ENCODE peak calls at places on chromosome 10, in eight cellular contexts. I is mesenteric fat pad; P is upper lobe of right lung; D is central memory CD8-positive, alpha-beta T cell; V is SK-MEL-5; U is colonic mucosa; J is Calu3; B is M059J. C is an unnamed sample.

GRCh38 chr10:118629211-118629610 is 33.8 kb upstream of the PRLHR start:
- DNase-seq in I (no peak), P (no peak), D (no peak), V (no peak), U (no peak), J (no peak), B (no peak), C (no peak)

GRCh38 chr10:47175181-47176080 is 124.6 kb upstream of the GDF10 start:
- DNase-seq in I (no peak), P (no peak), D (no peak), V (no peak), U (no peak), J (no peak), B (no peak), C (no peak)

GRCh38 chr10:49518982-49519578 is 19.8 kb downstream of the ERCC6 start:
- DNase-seq in I (no peak), P (no peak), D (no peak), V (peak; percentile 66), U (no peak), J (peak; percentile 43), B (peak; percentile 43), C (no peak)

GRCh38 chr10:84097787-84098353 is 41.4 kb upstream of the GHITM start:
- DNase-seq in I (no peak), P (no peak), D (no peak), V (peak; percentile 39), U (no peak), J (no peak), B (no peak), C (no peak)

GRCh38 chr10:4296165-4296564 is 511.2 kb upstream of the KLF6 start:
- DNase-seq in I (no peak), P (no peak), D (no peak), V (no peak), U (no peak), J (no peak), B (no peak), C (no peak)

GRCh38 chr10:56318816-56319215 is 42.2 kb downstream of the ZWINT start:
- DNase-seq in I (no peak), P (no peak), D (no peak), V (no peak), U (no peak), J (no peak), B (no peak), C (no peak)

GRCh38 chr10:132590094-132590751 is 52.6 kb downstream of the INPP5A start:
- DNase-seq in I (no peak), P (no peak), D (no peak), V (no peak), U (peak; percentile 18), J (no peak), B (no peak), C (no peak)

GRCh38 chr10:21138769-21139324 is 241.7 kb upstream of the NEBL start:
- DNase-seq in I (no peak), P (no peak), D (no peak), V (no peak), U (no peak), J (no peak), B (no peak), C (no peak)

GRCh38 chr10:71156436-71156835 is 55.9 kb upstream of the UNC5B start:
- DNase-seq in I (no peak), P (no peak), D (no peak), V (no peak), U (no peak), J (no peak), B (no peak), C (no peak)

GRCh38 chr10:123636598-123637325 is 29.4 kb upstream of the GPR26 start:
- DNase-seq in I (no peak), P (no peak), D (no peak), V (no peak), U (no peak), J (no peak), B (peak; percentile 42), C (no peak)

GRCh38 chr10:18737841-18738240 is 78.6 kb downstream of the ARL5B start:
- DNase-seq in I (no peak), P (no peak), D (no peak), V (no peak), U (no peak), J (no peak), B (peak; percentile 83), C (no peak)

GRCh38 chr10:132714906-132715790 is 70.8 kb downstream of the NKX6-2 start:
- DNase-seq in I (peak; percentile 86), P (no peak), D (no peak), V (no peak), U (no peak), J (no peak), B (no peak), C (no peak)

GRCh38 chr10:29621161-29621560 is 13.6 kb downstream of the SVIL start:
- DNase-seq in I (no peak), P (no peak), D (no peak), V (no peak), U (no peak), J (no peak), B (no peak), C (no peak)

GRCh38 chr10:122054046-122055025 is 65.4 kb downstream of the TACC2 start:
- DNase-seq in I (no peak), P (peak; percentile 76), D (no peak), V (peak; percentile 70), U (peak; percentile 63), J (peak; percentile 58), B (peak; percentile 32), C (no peak)

GRCh38 chr10:35613107-35613440 is 7.9 kb downstream of the GJD4 start:
- DNase-seq in I (no peak), P (no peak), D (no peak), V (no peak), U (no peak), J (no peak), B (no peak), C (no peak)

GRCh38 chr10:20330246-20330645 is 514.0 kb downstream of the PLXDC2 start:
- DNase-seq in I (no peak), P (no peak), D (no peak), V (no peak), U (no peak), J (no peak), B (no peak), C (no peak)

GRCh38 chr10:451021-451471 is 238.4 kb downstream of the DIP2C start:
- DNase-seq in I (no peak), P (no peak), D (peak; percentile 33), V (peak; percentile 46), U (no peak), J (no peak), B (peak; percentile 35), C (peak; percentile 50)

GRCh38 chr10:91860885-91861284 is 48.4 kb downstream of the FGFBP3 start:
- DNase-seq in I (no peak), P (no peak), D (no peak), V (no peak), U (no peak), J (no peak), B (no peak), C (no peak)

GRCh38 chr10:49713266-49713665 is 33.8 kb downstream of the C10orf53 start:
- DNase-seq in I (no peak), P (no peak), D (no peak), V (no peak), U (no peak), J (no peak), B (no peak), C (no peak)

GRCh38 chr10:22911889-22912762 is 15.7 kb upstream of the ARMC3 start:
- DNase-seq in I (no peak), P (no peak), D (no peak), V (peak; percentile 81), U (peak; percentile 32), J (no peak), B (peak; percentile 15), C (no peak)

GRCh38 chr10:5551531-5552375 is 27.0 kb downstream of the CALML3 start:
- DNase-seq in I (peak; percentile 37), P (peak; percentile 66), D (no peak), V (no peak), U (peak; percentile 90), J (peak; percentile 75), B (peak; percentile 88), C (peak; percentile 81)

GRCh38 chr10:10977978-10978377 is 39.7 kb upstream of the CELF2 start:
- DNase-seq in I (no peak), P (no peak), D (no peak), V (no peak), U (no peak), J (no peak), B (no peak), C (no peak)

GRCh38 chr10:113053091-113053490 is 103.0 kb downstream of the TCF7L2 start:
- DNase-seq in I (no peak), P (no peak), D (no peak), V (no peak), U (no peak), J (no peak), B (no peak), C (no peak)

GRCh38 chr10:3980660-3981059 is 195.7 kb upstream of the KLF6 start:
- DNase-seq in I (no peak), P (no peak), D (no peak), V (no peak), U (no peak), J (no peak), B (no peak), C (no peak)

GRCh38 chr10:47164126-47164799 is 135.7 kb upstream of the GDF10 start:
- DNase-seq in I (no peak), P (no peak), D (no peak), V (no peak), U (no peak), J (no peak), B (peak; percentile 92), C (no peak)

GRCh38 chr10:43679509-43679908 is 30.8 kb upstream of the ZNF32 start:
- DNase-seq in I (no peak), P (peak; percentile 91), D (no peak), V (no peak), U (peak; percentile 25), J (no peak), B (peak; percentile 88), C (no peak)

GRCh38 chr10:126135939-126136595 is 239.7 kb downstream of the FANK1 start:
- DNase-seq in I (no peak), P (no peak), D (no peak), V (no peak), U (peak; percentile 4), J (no peak), B (no peak), C (no peak)

GRCh38 chr10:44995914-44996633 is 4.6 kb upstream of the ZNF22 start:
- DNase-seq in I (no peak), P (no peak), D (no peak), V (peak; percentile 47), U (no peak), J (no peak), B (no peak), C (no peak)

GRCh38 chr10:132460691-132461090 is 63.7 kb downstream of the PWWP2B start:
- DNase-seq in I (no peak), P (no peak), D (no peak), V (no peak), U (no peak), J (no peak), B (no peak), C (no peak)

GRCh38 chr10:1324914-1325313 is 268.7 kb downstream of the WDR37 start:
- DNase-seq in I (no peak), P (no peak), D (no peak), V (no peak), U (no peak), J (no peak), B (no peak), C (no peak)

GRCh38 chr10:78044179-78044578 is 10.5 kb downstream of the RPS24 start:
- DNase-seq in I (no peak), P (no peak), D (no peak), V (no peak), U (no peak), J (no peak), B (no peak), C (no peak)

GRCh38 chr10:10517866-10518265 is 499.8 kb upstream of the CELF2 start:
- DNase-seq in I (no peak), P (no peak), D (no peak), V (no peak), U (no peak), J (no peak), B (no peak), C (no peak)

GRCh38 chr10:119197921-119198320 is 9.4 kb upstream of the GRK5 start:
- DNase-seq in I (no peak), P (no peak), D (no peak), V (peak; percentile 60), U (no peak), J (no peak), B (peak; percentile 64), C (no peak)

GRCh38 chr10:124825702-124826101 is 24.1 kb downstream of the ABRAXAS2 start:
- DNase-seq in I (no peak), P (no peak), D (no peak), V (no peak), U (no peak), J (no peak), B (no peak), C (no peak)